ENCODE peak calls at places on chromosomes 12 and 14, in five cellular contexts. X, J, G, D and B are unnamed samples. For H3K36me3, the result is how much of the 10 kb centered on the place peaks cover.

GRCh38 chr14:101717663-101718490 is 43.6 kb upstream of the PPP2R5C start:
- DNase-seq in X (no peak), J (peak), G (no peak), D (no peak), B (no peak)

GRCh38 chr12:18825138-18825537 is 87.2 kb downstream of the CAPZA3 start:
- DNase-seq in X (no peak), J (no peak), G (no peak), D (no peak), B (no peak)

GRCh38 chr12:1993871-1994371 is 10.3 kb downstream of the DCP1B start:
- DNase-seq in X (no peak), J (no peak), G (no peak), D (no peak), B (no peak)

GRCh38 chr12:79934309-79935020 is 432 bp downstream of the PPP1R12A start:
- DNase-seq in X (no peak), J (peak), G (peak), D (no peak), B (peak)

GRCh38 chr14:23359722-23360447 is 5.1 kb downstream of the EFS start:
- DNase-seq in X (no peak), J (no peak), G (no peak), D (no peak), B (no peak)

GRCh38 chr12:58285551-58285950 is 344.2 kb downstream of the ATP23 start:
- DNase-seq in X (no peak), J (no peak), G (peak), D (no peak), B (no peak)

GRCh38 chr12:124506145-124506831 is 61.1 kb downstream of the NCOR2 start:
- DNase-seq in X (no peak), J (peak), G (peak), D (peak), B (peak)

GRCh38 chr14:75559045-75559444 is 19.4 kb upstream of the FLVCR2 start:
- DNase-seq in X (no peak), J (no peak), G (no peak), D (no peak), B (no peak)

GRCh38 chr12:130761537-130762318 is 45.6 kb upstream of the RIMBP2 start:
- DNase-seq in X (peak), J (no peak), G (peak), D (peak), B (peak)

GRCh38 chr12:20798561-20798960 is 11.9 kb upstream of the SLCO1B3 start:
- DNase-seq in X (no peak), J (no peak), G (peak), D (no peak), B (peak)

GRCh38 chr12:79407671-79408622 is 282.8 kb downstream of the PAWR start:
- DNase-seq in X (no peak), J (peak), G (peak), D (peak), B (peak)

GRCh38 chr14:96060161-96060933 is 21.2 kb downstream of the C14orf132 start:
- DNase-seq in X (no peak), J (no peak), G (no peak), D (no peak), B (no peak)

GRCh38 chr12:68113644-68114043 is 45.9 kb downstream of the IFNG start:
- DNase-seq in X (no peak), J (no peak), G (peak), D (no peak), B (no peak)

GRCh38 chr14:77153802-77154201 is 12.2 kb upstream of the ZDHHC22 start:
- DNase-seq in X (no peak), J (no peak), G (no peak), D (no peak), B (no peak)

GRCh38 chr14:51552275-51552674 is 99.4 kb upstream of the FRMD6 start:
- DNase-seq in X (no peak), J (no peak), G (no peak), D (no peak), B (no peak)

GRCh38 chr14:74412753-74413152 is 13.3 kb downstream of the SYNDIG1L start:
- DNase-seq in X (no peak), J (no peak), G (no peak), D (no peak), B (no peak)
- H3K27ac ChIP-seq in X (no peak), J (no peak), G (no peak), D (no peak), B (no peak)

GRCh38 chr12:15646586-15646985 is 142.6 kb downstream of the EPS8 start:
- DNase-seq in X (no peak), J (no peak), G (no peak), D (no peak), B (no peak)

GRCh38 chr12:15651381-15651780 is 137.8 kb downstream of the EPS8 start:
- DNase-seq in X (no peak), J (no peak), G (no peak), D (no peak), B (no peak)

GRCh38 chr12:15648564-15648963 is 140.6 kb downstream of the EPS8 start:
- DNase-seq in X (no peak), J (no peak), G (no peak), D (no peak), B (no peak)

GRCh38 chr12:15644700-15645099 is 144.5 kb downstream of the EPS8 start:
- DNase-seq in X (no peak), J (no peak), G (no peak), D (no peak), B (no peak)

GRCh38 chr12:15650399-15651128 is 138.6 kb downstream of the EPS8 start:
- DNase-seq in X (no peak), J (no peak), G (no peak), D (no peak), B (no peak)
- H3K36me3 ChIP-seq in X (under half), J (under half), G (under half), D (half or more), B (under half)

DNA sequence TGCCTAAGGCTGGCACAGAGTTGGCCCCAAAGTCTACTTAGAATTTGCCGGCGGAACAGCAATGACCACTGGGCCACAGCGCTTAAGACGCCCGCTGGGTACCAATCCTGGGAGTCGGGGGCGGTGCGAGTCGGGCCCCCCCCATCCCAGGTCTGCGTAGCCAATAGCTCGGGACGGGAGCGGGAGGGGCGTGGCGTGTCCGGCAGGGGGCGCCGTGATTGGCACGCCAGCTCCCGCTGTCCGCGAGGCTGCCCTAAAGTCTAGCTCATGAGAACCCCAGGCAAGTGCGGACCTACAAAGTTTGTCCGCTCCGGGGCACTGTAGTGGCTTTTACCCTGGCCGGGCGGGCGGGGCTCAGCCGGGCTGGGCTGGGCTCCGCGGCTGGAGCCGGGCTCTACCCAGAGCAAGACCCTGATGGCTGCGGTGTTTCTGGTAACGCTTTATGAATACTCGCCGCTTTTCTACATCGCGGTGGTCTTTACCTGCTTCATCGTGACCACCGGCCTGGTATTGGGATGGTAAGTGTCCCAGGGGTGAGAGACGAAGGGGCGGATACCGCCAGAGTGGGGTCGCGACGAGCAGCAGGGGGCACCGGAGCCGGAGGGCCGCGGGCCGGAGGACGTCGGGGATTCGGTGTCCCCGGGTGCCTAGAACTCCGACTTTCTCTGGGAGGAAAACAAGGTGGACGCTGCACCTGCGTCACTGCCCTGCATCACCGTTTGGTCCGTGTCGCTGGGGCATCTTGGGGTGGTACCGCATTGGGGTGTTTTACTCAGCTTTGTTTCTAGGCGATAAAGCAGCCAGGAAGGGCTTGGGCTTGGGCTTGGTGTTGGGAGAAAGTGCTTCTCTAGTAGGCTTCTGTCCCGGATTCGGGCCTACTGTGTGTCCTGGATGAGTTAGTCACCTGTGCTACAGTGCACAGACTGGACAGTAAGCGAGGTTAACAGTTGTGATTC is at the start of gene CGRRF1:
- DNase-seq in X (peak), J (peak), G (peak), D (peak), B (peak)
- H3K27ac ChIP-seq in X (peak), J (peak), G (no peak), D (peak), B (peak)

GRCh38 chr12:113002155-113002554 is 23.8 kb downstream of the OAS2 start:
- DNase-seq in X (no peak), J (no peak), G (no peak), D (no peak), B (no peak)
- H3K36me3 ChIP-seq in X (under half), J (half or more), G (under half), D (half or more), B (under half)

GRCh38 chr14:99731536-99732435 is 47.7 kb downstream of the CYP46A1 start:
- DNase-seq in X (peak), J (no peak), G (no peak), D (peak), B (no peak)
- H3K27ac ChIP-seq in X (no peak), J (no peak), G (no peak), D (peak), B (no peak)